ENCODE peak calls at places on chromosomes 13 and 19, in four cellular contexts. One of them, this sample, is unnamed.

GRCh38 chr13:41271456-41272285 is 8.3 kb upstream of the MTRF1 start:
- DNase-seq in stimulated activated naive CD4-positive, alpha-beta T cell treated with Interleukin-2 at 50 U/mL for 16 hours: no peak
- DNase-seq in HS-27A: no peak
- DNase-seq in BJ: no peak
- DNase-seq in this sample: no peak

GRCh38 chr13:110023729-110024645 is 237.6 kb upstream of the IRS2 start:
- DNase-seq in BJ: no peak
- DNase-seq in HS-27A: no peak
- DNase-seq in stimulated activated naive CD4-positive, alpha-beta T cell treated with Interleukin-2 at 50 U/mL for 16 hours: no peak
- DNase-seq in this sample: no peak

GRCh38 chr19:43465468-43466120 is at the start of gene LYPD3:
- DNase-seq in HS-27A: no peak
- DNase-seq in stimulated activated naive CD4-positive, alpha-beta T cell treated with Interleukin-2 at 50 U/mL for 16 hours: no peak
- DNase-seq in BJ: peak; percentile 6
- DNase-seq in this sample: no peak

GRCh38 chr13:62653371-62653770 is 1237.7 kb upstream of the PCDH20 start:
- DNase-seq in stimulated activated naive CD4-positive, alpha-beta T cell treated with Interleukin-2 at 50 U/mL for 16 hours: no peak
- DNase-seq in BJ: no peak
- DNase-seq in HS-27A: no peak
- DNase-seq in this sample: no peak

GRCh38 chr13:22055259-22055658 is 384.4 kb downstream of the FGF9 start:
- DNase-seq in HS-27A: no peak
- DNase-seq in stimulated activated naive CD4-positive, alpha-beta T cell treated with Interleukin-2 at 50 U/mL for 16 hours: no peak
- DNase-seq in BJ: no peak
- DNase-seq in this sample: no peak

GRCh38 chr13:95182570-95183285 is 118.5 kb downstream of the ABCC4 start:
- DNase-seq in stimulated activated naive CD4-positive, alpha-beta T cell treated with Interleukin-2 at 50 U/mL for 16 hours: no peak
- DNase-seq in HS-27A: no peak
- DNase-seq in BJ: no peak
- DNase-seq in this sample: no peak

GRCh38 chr19:33819496-33819874 is 22.8 kb downstream of the KCTD15 start:
- DNase-seq in BJ: no peak
- DNase-seq in HS-27A: no peak
- DNase-seq in stimulated activated naive CD4-positive, alpha-beta T cell treated with Interleukin-2 at 50 U/mL for 16 hours: no peak
- DNase-seq in this sample: no peak

GRCh38 chr13:77740931-77741586 is 43.6 kb downstream of the SLAIN1 start:
- DNase-seq in HS-27A: no peak
- DNase-seq in BJ: no peak
- DNase-seq in stimulated activated naive CD4-positive, alpha-beta T cell treated with Interleukin-2 at 50 U/mL for 16 hours: no peak
- DNase-seq in this sample: no peak

GRCh38 chr19:5961969-5962945 is 15.7 kb downstream of the RANBP3 start:
- DNase-seq in HS-27A: no peak
- DNase-seq in stimulated activated naive CD4-positive, alpha-beta T cell treated with Interleukin-2 at 50 U/mL for 16 hours: peak; percentile 56
- DNase-seq in BJ: no peak
- DNase-seq in this sample: no peak

GRCh38 chr13:29835280-29836061 is 14.9 kb downstream of the UBL3 start:
- DNase-seq in BJ: no peak
- DNase-seq in stimulated activated naive CD4-positive, alpha-beta T cell treated with Interleukin-2 at 50 U/mL for 16 hours: no peak
- DNase-seq in HS-27A: no peak
- DNase-seq in this sample: no peak

GRCh38 chr13:109900723-109901122 is 114.3 kb upstream of the IRS2 start:
- DNase-seq in stimulated activated naive CD4-positive, alpha-beta T cell treated with Interleukin-2 at 50 U/mL for 16 hours: no peak
- DNase-seq in BJ: no peak
- DNase-seq in HS-27A: no peak
- DNase-seq in this sample: no peak

GRCh38 chr19:54186351-54186750 is 3.0 kb downstream of the MBOAT7 start:
- DNase-seq in stimulated activated naive CD4-positive, alpha-beta T cell treated with Interleukin-2 at 50 U/mL for 16 hours: no peak
- DNase-seq in HS-27A: no peak
- DNase-seq in BJ: no peak
- DNase-seq in this sample: no peak

GRCh38 chr19:55540619-55541018 is 3.7 kb upstream of the SBK2 start:
- DNase-seq in HS-27A: no peak
- DNase-seq in BJ: no peak
- DNase-seq in stimulated activated naive CD4-positive, alpha-beta T cell treated with Interleukin-2 at 50 U/mL for 16 hours: no peak
- DNase-seq in this sample: no peak

GRCh38 chr13:31594056-31594455 is 145.3 kb upstream of the RXFP2 start:
- DNase-seq in HS-27A: no peak
- DNase-seq in BJ: no peak
- DNase-seq in stimulated activated naive CD4-positive, alpha-beta T cell treated with Interleukin-2 at 50 U/mL for 16 hours: no peak
- DNase-seq in this sample: no peak

GRCh38 chr13:35349673-35350278 is 126.7 kb downstream of the MAB21L1 start:
- DNase-seq in HS-27A: no peak
- DNase-seq in BJ: no peak
- DNase-seq in stimulated activated naive CD4-positive, alpha-beta T cell treated with Interleukin-2 at 50 U/mL for 16 hours: no peak
- DNase-seq in this sample: no peak

GRCh38 chr13:37106642-37107041 is 1.2 kb upstream of the CSNK1A1L start:
- DNase-seq in HS-27A: no peak
- DNase-seq in BJ: no peak
- DNase-seq in stimulated activated naive CD4-positive, alpha-beta T cell treated with Interleukin-2 at 50 U/mL for 16 hours: no peak
- DNase-seq in this sample: no peak

GRCh38 chr19:39157275-39157996 is 31.9 kb downstream of the PAK4 start:
- DNase-seq in HS-27A: no peak
- DNase-seq in stimulated activated naive CD4-positive, alpha-beta T cell treated with Interleukin-2 at 50 U/mL for 16 hours: no peak
- DNase-seq in BJ: no peak
- DNase-seq in this sample: no peak

GRCh38 chr19:7983995-7984837 is 21.2 kb downstream of the ELAVL1 start:
- DNase-seq in stimulated activated naive CD4-positive, alpha-beta T cell treated with Interleukin-2 at 50 U/mL for 16 hours: no peak
- DNase-seq in HS-27A: no peak
- DNase-seq in BJ: no peak
- DNase-seq in this sample: no peak

GRCh38 chr19:49142866-49143335 is 12.3 kb downstream of the HRC start:
- DNase-seq in BJ: peak; percentile 56
- DNase-seq in HS-27A: peak; percentile 65
- DNase-seq in stimulated activated naive CD4-positive, alpha-beta T cell treated with Interleukin-2 at 50 U/mL for 16 hours: peak; percentile 67
- DNase-seq in this sample: peak; percentile 70